ENCODE peak calls at places on chromosomes 6 and 20, in six cellular contexts. One of them, this sample, is unnamed. For H3K4me1, the result is how much of the 10 kb centered on the place peaks cover.

GRCh38 chr6:80543151-80543550 is 436.7 kb downstream of the BCKDHB start:
- DNase-seq in colonic mucosa: no peak
- DNase-seq in SJSA1: no peak
- DNase-seq in esophagus squamous epithelium: no peak
- DNase-seq in neural progenitor cell: no peak
- DNase-seq in CD8-positive, alpha-beta memory T cell: no peak
- DNase-seq in this sample: no peak

GRCh38 chr6:136736281-136736960 is 55.9 kb downstream of the MAP3K5 start:
- DNase-seq in esophagus squamous epithelium: no peak
- DNase-seq in SJSA1: no peak
- DNase-seq in neural progenitor cell: no peak
- DNase-seq in colonic mucosa: no peak
- DNase-seq in CD8-positive, alpha-beta memory T cell: no peak
- DNase-seq in this sample: no peak

GRCh38 chr6:46655803-46656202 is 3.0 kb downstream of the SLC25A27 start:
- DNase-seq in colonic mucosa: peak
- DNase-seq in neural progenitor cell: peak
- DNase-seq in CD8-positive, alpha-beta memory T cell: no peak
- DNase-seq in esophagus squamous epithelium: no peak
- DNase-seq in SJSA1: no peak
- DNase-seq in this sample: no peak

GRCh38 chr20:31985152-31985551 is 17.2 kb downstream of the XKR7 start:
- DNase-seq in SJSA1: no peak
- DNase-seq in CD8-positive, alpha-beta memory T cell: no peak
- DNase-seq in colonic mucosa: no peak
- DNase-seq in esophagus squamous epithelium: no peak
- DNase-seq in neural progenitor cell: no peak
- DNase-seq in this sample: no peak

GRCh38 chr6:89148016-89148750 is 2.3 kb downstream of the PM20D2 start:
- DNase-seq in esophagus squamous epithelium: no peak
- DNase-seq in SJSA1: peak
- DNase-seq in CD8-positive, alpha-beta memory T cell: no peak
- DNase-seq in neural progenitor cell: no peak
- DNase-seq in colonic mucosa: no peak
- DNase-seq in this sample: no peak

GRCh38 chr6:137967689-137968467 is 100.8 kb downstream of the TNFAIP3 start:
- DNase-seq in SJSA1: no peak
- DNase-seq in neural progenitor cell: no peak
- DNase-seq in colonic mucosa: no peak
- DNase-seq in esophagus squamous epithelium: no peak
- DNase-seq in CD8-positive, alpha-beta memory T cell: no peak
- DNase-seq in this sample: no peak

GRCh38 chr20:50077818-50078601 is 34.9 kb downstream of the UBE2V1 start:
- DNase-seq in colonic mucosa: no peak
- DNase-seq in esophagus squamous epithelium: no peak
- DNase-seq in CD8-positive, alpha-beta memory T cell: no peak
- DNase-seq in SJSA1: no peak
- DNase-seq in neural progenitor cell: no peak
- DNase-seq in this sample: no peak

GRCh38 chr6:169092375-169092774 is 161.3 kb downstream of the THBS2 start:
- DNase-seq in SJSA1: no peak
- DNase-seq in neural progenitor cell: no peak
- DNase-seq in esophagus squamous epithelium: no peak
- DNase-seq in colonic mucosa: no peak
- DNase-seq in CD8-positive, alpha-beta memory T cell: no peak
- DNase-seq in this sample: no peak

GRCh38 chr6:44264154-44265002 is 973 bp downstream of the NFKBIE start:
- DNase-seq in colonic mucosa: peak
- DNase-seq in SJSA1: no peak
- DNase-seq in neural progenitor cell: no peak
- DNase-seq in esophagus squamous epithelium: peak
- DNase-seq in CD8-positive, alpha-beta memory T cell: peak
- DNase-seq in this sample: no peak
- H3K4me1 ChIP-seq in colonic mucosa: under half
- H3K4me1 ChIP-seq in SJSA1: under half
- H3K4me1 ChIP-seq in neural progenitor cell: under half
- H3K4me1 ChIP-seq in esophagus squamous epithelium: under half
- H3K4me1 ChIP-seq in CD8-positive, alpha-beta memory T cell: under half
- H3K4me1 ChIP-seq in this sample: under half

GRCh38 chr20:61905781-61906523 is 159.7 kb downstream of the TAF4 start:
- DNase-seq in SJSA1: no peak
- DNase-seq in neural progenitor cell: no peak
- DNase-seq in colonic mucosa: no peak
- DNase-seq in CD8-positive, alpha-beta memory T cell: no peak
- DNase-seq in esophagus squamous epithelium: no peak
- DNase-seq in this sample: no peak
- H3K4me3 ChIP-seq in SJSA1: no peak
- H3K4me3 ChIP-seq in neural progenitor cell: no peak
- H3K4me3 ChIP-seq in colonic mucosa: no peak
- H3K4me3 ChIP-seq in CD8-positive, alpha-beta memory T cell: no peak
- H3K4me3 ChIP-seq in esophagus squamous epithelium: no peak
- H3K4me3 ChIP-seq in this sample: no peak

GRCh38 chr20:10323729-10324128 is 105.1 kb downstream of the SNAP25 start:
- DNase-seq in CD8-positive, alpha-beta memory T cell: no peak
- DNase-seq in esophagus squamous epithelium: no peak
- DNase-seq in colonic mucosa: no peak
- DNase-seq in SJSA1: no peak
- DNase-seq in neural progenitor cell: no peak
- DNase-seq in this sample: no peak

GRCh38 chr20:10318625-10319024 is 100.0 kb downstream of the SNAP25 start:
- DNase-seq in neural progenitor cell: no peak
- DNase-seq in CD8-positive, alpha-beta memory T cell: no peak
- DNase-seq in SJSA1: no peak
- DNase-seq in esophagus squamous epithelium: no peak
- DNase-seq in colonic mucosa: no peak
- DNase-seq in this sample: no peak

GRCh38 chr20:10322073-10323012 is 103.7 kb downstream of the SNAP25 start:
- DNase-seq in CD8-positive, alpha-beta memory T cell: no peak
- DNase-seq in esophagus squamous epithelium: no peak
- DNase-seq in neural progenitor cell: no peak
- DNase-seq in colonic mucosa: no peak
- DNase-seq in SJSA1: peak
- DNase-seq in this sample: no peak

GRCh38 chr20:10319855-10320254 is 101.2 kb downstream of the SNAP25 start:
- DNase-seq in colonic mucosa: no peak
- DNase-seq in esophagus squamous epithelium: no peak
- DNase-seq in neural progenitor cell: no peak
- DNase-seq in SJSA1: no peak
- DNase-seq in CD8-positive, alpha-beta memory T cell: no peak
- DNase-seq in this sample: no peak

DNA sequence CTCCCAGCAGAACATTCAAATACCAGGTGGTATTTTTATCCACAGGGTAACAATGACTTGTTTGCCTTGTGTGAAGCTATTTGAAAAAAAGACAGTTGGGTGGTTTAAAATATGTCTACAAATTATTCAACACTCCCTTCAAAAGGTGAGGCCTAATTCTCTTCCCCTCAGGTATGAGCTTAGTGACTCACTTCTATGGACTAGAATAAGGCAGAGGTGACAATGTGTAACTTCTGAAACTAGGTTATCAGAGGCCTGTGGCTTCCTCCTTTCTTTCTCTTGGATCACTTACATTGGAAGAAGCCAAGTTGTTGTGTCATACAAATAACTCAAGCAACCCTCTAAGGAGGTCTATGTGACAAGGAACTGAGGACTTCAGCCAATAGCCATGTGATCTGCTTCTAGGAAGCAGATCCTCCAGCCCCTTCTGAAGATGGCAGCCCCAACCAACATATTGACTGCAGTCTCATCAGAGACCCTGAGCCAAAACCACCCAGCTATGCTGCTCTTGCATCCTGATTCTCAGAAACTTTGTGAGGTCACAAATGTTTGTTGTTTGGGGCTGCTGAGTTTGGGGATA is 102.6 kb downstream of the SNAP25 start:
- DNase-seq in colonic mucosa: no peak
- DNase-seq in CD8-positive, alpha-beta memory T cell: no peak
- DNase-seq in neural progenitor cell: no peak
- DNase-seq in esophagus squamous epithelium: no peak
- DNase-seq in SJSA1: no peak
- DNase-seq in this sample: no peak
- H3K4me1 ChIP-seq in colonic mucosa: under half
- H3K4me1 ChIP-seq in CD8-positive, alpha-beta memory T cell: under half
- H3K4me1 ChIP-seq in neural progenitor cell: under half
- H3K4me1 ChIP-seq in esophagus squamous epithelium: under half
- H3K4me1 ChIP-seq in SJSA1: under half
- H3K4me1 ChIP-seq in this sample: under half

DNA sequence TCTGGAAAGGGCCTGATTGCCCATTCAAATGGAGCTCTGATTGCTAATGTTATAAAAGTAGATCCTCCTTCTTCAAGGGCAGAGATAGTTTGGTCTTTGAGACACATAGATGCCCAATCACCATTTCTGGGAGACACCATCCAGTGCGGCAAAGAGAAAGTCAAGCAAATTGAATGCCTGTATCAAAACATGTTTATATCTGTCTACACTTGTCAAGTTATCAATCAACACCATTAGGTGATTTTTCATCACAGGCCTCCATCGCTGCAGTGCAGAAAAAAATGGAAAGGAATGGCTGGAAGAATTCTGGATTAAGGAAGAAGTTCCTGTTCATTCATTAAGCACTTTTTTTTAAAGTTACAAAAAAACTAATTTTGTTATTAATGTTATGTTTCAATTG is 54.8 kb upstream of the ZFP64 start:
- DNase-seq in CD8-positive, alpha-beta memory T cell: no peak
- DNase-seq in colonic mucosa: no peak
- DNase-seq in SJSA1: no peak
- DNase-seq in esophagus squamous epithelium: no peak
- DNase-seq in neural progenitor cell: no peak
- DNase-seq in this sample: no peak
- H3K4me3 ChIP-seq in CD8-positive, alpha-beta memory T cell: no peak
- H3K4me3 ChIP-seq in colonic mucosa: no peak
- H3K4me3 ChIP-seq in SJSA1: no peak
- H3K4me3 ChIP-seq in esophagus squamous epithelium: no peak
- H3K4me3 ChIP-seq in neural progenitor cell: no peak
- H3K4me3 ChIP-seq in this sample: no peak

GRCh38 chr20:33772439-33772838 is 38.7 kb upstream of the CHMP4B start:
- DNase-seq in neural progenitor cell: no peak
- DNase-seq in colonic mucosa: no peak
- DNase-seq in CD8-positive, alpha-beta memory T cell: no peak
- DNase-seq in esophagus squamous epithelium: no peak
- DNase-seq in SJSA1: no peak
- DNase-seq in this sample: no peak
- H3K4me1 ChIP-seq in neural progenitor cell: under half
- H3K4me1 ChIP-seq in colonic mucosa: under half
- H3K4me1 ChIP-seq in CD8-positive, alpha-beta memory T cell: under half
- H3K4me1 ChIP-seq in esophagus squamous epithelium: under half
- H3K4me1 ChIP-seq in SJSA1: under half
- H3K4me1 ChIP-seq in this sample: under half

GRCh38 chr20:18267815-18268214 is 20.5 kb upstream of the ZNF133 start:
- DNase-seq in CD8-positive, alpha-beta memory T cell: no peak
- DNase-seq in colonic mucosa: no peak
- DNase-seq in esophagus squamous epithelium: no peak
- DNase-seq in SJSA1: no peak
- DNase-seq in neural progenitor cell: peak
- DNase-seq in this sample: no peak

GRCh38 chr20:18263723-18264122 is 24.6 kb upstream of the ZNF133 start:
- DNase-seq in colonic mucosa: peak
- DNase-seq in esophagus squamous epithelium: no peak
- DNase-seq in SJSA1: no peak
- DNase-seq in neural progenitor cell: no peak
- DNase-seq in CD8-positive, alpha-beta memory T cell: no peak
- DNase-seq in this sample: no peak

GRCh38 chr20:18271160-18271559 is 17.2 kb upstream of the ZNF133 start:
- DNase-seq in esophagus squamous epithelium: no peak
- DNase-seq in neural progenitor cell: no peak
- DNase-seq in SJSA1: no peak
- DNase-seq in CD8-positive, alpha-beta memory T cell: no peak
- DNase-seq in colonic mucosa: no peak
- DNase-seq in this sample: no peak

GRCh38 chr20:18266282-18266681 is 22.0 kb upstream of the ZNF133 start:
- DNase-seq in SJSA1: no peak
- DNase-seq in neural progenitor cell: no peak
- DNase-seq in colonic mucosa: no peak
- DNase-seq in esophagus squamous epithelium: no peak
- DNase-seq in CD8-positive, alpha-beta memory T cell: no peak
- DNase-seq in this sample: no peak
- H3K4me3 ChIP-seq in SJSA1: no peak
- H3K4me3 ChIP-seq in neural progenitor cell: no peak
- H3K4me3 ChIP-seq in colonic mucosa: no peak
- H3K4me3 ChIP-seq in esophagus squamous epithelium: no peak
- H3K4me3 ChIP-seq in CD8-positive, alpha-beta memory T cell: no peak
- H3K4me3 ChIP-seq in this sample: no peak

DNA sequence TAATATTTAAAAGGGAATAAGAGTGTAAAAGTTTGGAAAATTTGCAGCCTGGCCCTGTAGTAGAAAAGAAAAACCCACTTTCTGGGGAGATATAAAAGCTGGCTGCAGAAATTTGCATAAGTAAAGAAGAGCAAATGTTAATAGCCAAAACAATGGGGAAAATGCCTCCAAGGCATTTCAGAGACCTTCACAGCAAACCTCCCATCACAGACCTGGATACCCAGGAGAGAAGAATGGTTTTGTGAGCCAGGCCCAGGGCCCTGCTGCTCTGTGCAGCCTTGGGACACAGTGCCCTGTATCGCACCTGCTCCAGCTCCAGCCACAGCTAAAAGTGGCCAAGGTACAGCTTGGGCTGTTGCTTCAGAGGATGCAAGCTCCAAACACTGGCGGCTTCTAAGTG is 113.8 kb downstream of the BTBD9 start:
- DNase-seq in SJSA1: no peak
- DNase-seq in CD8-positive, alpha-beta memory T cell: no peak
- DNase-seq in esophagus squamous epithelium: no peak
- DNase-seq in neural progenitor cell: no peak
- DNase-seq in colonic mucosa: no peak
- DNase-seq in this sample: no peak
- H3K4me1 ChIP-seq in SJSA1: under half
- H3K4me1 ChIP-seq in CD8-positive, alpha-beta memory T cell: under half
- H3K4me1 ChIP-seq in esophagus squamous epithelium: under half
- H3K4me1 ChIP-seq in neural progenitor cell: under half
- H3K4me1 ChIP-seq in colonic mucosa: under half
- H3K4me1 ChIP-seq in this sample: under half

This sample was measured in effector memory CD4-positive, alpha-beta T cell.